ENCODE peak calls at places on chromosomes 16 and 17, in four cellular contexts. Z is K562, W is H1, X is GM12878. K is an unnamed sample.

GRCh38 chr17:44312396-44313104 is 4.1 kb downstream of the RUNDC3A start:
- DNase-seq in X (no peak), W (no peak), Z (no peak), K (no peak)

GRCh38 chr17:56112086-56112485 is 41.2 kb upstream of the ANKFN1 start:
- DNase-seq in Z (no peak), X (no peak), W (no peak), K (no peak)

GRCh38 chr16:50718761-50719400 is 23.0 kb upstream of the CYLD start:
- DNase-seq in Z (no peak), X (no peak), W (no peak), K (no peak)

GRCh38 chr16:5206331-5206990 is 108.9 kb upstream of the EEF2KMT start:
- DNase-seq in Z (no peak), W (no peak), X (no peak), K (no peak)

GRCh38 chr17:37361543-37361942 is 14.2 kb upstream of the C17orf78 start:
- DNase-seq in X (no peak), W (no peak), Z (no peak), K (no peak)

GRCh38 chr17:4585203-4585939 is 1.0 kb downstream of the SMTNL2 start:
- DNase-seq in W (peak; percentile 71), X (no peak), Z (no peak), K (peak; percentile 36)

GRCh38 chr16:10984509-10984908 is 40.1 kb downstream of the CLEC16A start:
- DNase-seq in W (no peak), Z (no peak), X (no peak), K (no peak)

GRCh38 chr16:67594956-67595355 is 32.6 kb downstream of the CTCF start:
- DNase-seq in X (no peak), W (no peak), Z (no peak), K (no peak)

GRCh38 chr17:14901376-14901775 is 363.8 kb downstream of the PMP22 start:
- DNase-seq in W (no peak), Z (no peak), X (no peak), K (no peak)

GRCh38 chr17:5282639-5283217 is 644 bp downstream of the RABEP1 start:
- DNase-seq in W (no peak), X (no peak), Z (peak; percentile 69), K (no peak)

GRCh38 chr17:28908640-28909098 is 5.8 kb upstream of the DHRS13 start:
- DNase-seq in W (no peak), X (no peak), Z (no peak), K (peak; percentile 86)

GRCh38 chr16:19105891-19106624 is 7.7 kb upstream of the ITPRIPL2 start:
- DNase-seq in W (no peak), Z (no peak), X (no peak), K (no peak)

GRCh38 chr16:14028207-14028606 is 42.9 kb upstream of the MRTFB start:
- DNase-seq in X (no peak), Z (no peak), W (no peak), K (no peak)

GRCh38 chr17:4477286-4477791 is 21.3 kb upstream of the SPNS2 start:
- DNase-seq in Z (no peak), X (no peak), W (no peak), K (no peak)

GRCh38 chr16:35629001-35629400 is 2169.6 kb downstream of the TP53TG3F start:
- DNase-seq in W (no peak), X (no peak), Z (no peak), K (no peak)

GRCh38 chr17:32916134-32916533 is 11.8 kb upstream of the TMEM98 start:
- DNase-seq in Z (no peak), W (no peak), X (no peak), K (no peak)

GRCh38 chr16:63613701-63614100 is 1508.2 kb downstream of the CDH11 start:
- DNase-seq in X (no peak), W (no peak), Z (no peak), K (peak; percentile 2)

GRCh38 chr16:81214745-81215166 is 23.7 kb upstream of the BCO1 start:
- DNase-seq in X (no peak), Z (peak; percentile 47), W (peak; percentile 62), K (peak; percentile 48)

GRCh38 chr16:30183961-30184429 is 593 bp downstream of the CORO1A start:
- DNase-seq in Z (no peak), X (peak; percentile 71), W (no peak), K (no peak)

GRCh38 chr16:53515259-53515658 is 12.2 kb upstream of the AKTIP start:
- DNase-seq in Z (no peak), W (no peak), X (no peak), K (no peak)

GRCh38 chr16:30186782-30187555 is 3.6 kb downstream of the CORO1A start:
- DNase-seq in W (peak; percentile 94), X (peak; percentile 36), Z (peak; percentile 67), K (peak; percentile 41)

GRCh38 chr17:44655983-44656700 is at the start of gene MEIOC:
- DNase-seq in Z (no peak), W (peak; percentile 84), X (no peak), K (no peak)

GRCh38 chr16:2860826-2861567 is 3.0 kb upstream of the PRSS22 start:
- DNase-seq in X (no peak), W (no peak), Z (peak; percentile 50), K (no peak)

GRCh38 chr17:51407576-51407975 is 147.2 kb downstream of the UTP18 start:
- DNase-seq in X (no peak), W (no peak), Z (no peak), K (no peak)

GRCh38 chr17:11642655-11643054 is 44.4 kb downstream of the DNAH9 start:
- DNase-seq in W (no peak), Z (no peak), X (no peak), K (no peak)

GRCh38 chr17:14904406-14904805 is 360.7 kb downstream of the PMP22 start:
- DNase-seq in W (no peak), Z (no peak), X (no peak), K (no peak)

GRCh38 chr16:23959069-23959800 is 123.5 kb downstream of the PRKCB start:
- DNase-seq in Z (no peak), W (no peak), X (no peak), K (no peak)

GRCh38 chr16:1105888-1106620 is 10.0 kb upstream of the C1QTNF8 start:
- DNase-seq in X (no peak), Z (peak; percentile 83), W (peak; percentile 91), K (peak; percentile 39)

GRCh38 chr17:50603340-50603739 is 31.3 kb upstream of the ABCC3 start:
- DNase-seq in X (no peak), Z (peak; percentile 66), W (no peak), K (peak; percentile 35)

GRCh38 chr17:35981908-35982330 is 622 bp upstream of the CCL16 start:
- DNase-seq in W (no peak), X (no peak), Z (no peak), K (peak; percentile 75)

GRCh38 chr16:84339316-84339715 is 29.0 kb upstream of the ATP2C2 start:
- DNase-seq in Z (no peak), W (no peak), X (no peak), K (no peak)

DNA sequence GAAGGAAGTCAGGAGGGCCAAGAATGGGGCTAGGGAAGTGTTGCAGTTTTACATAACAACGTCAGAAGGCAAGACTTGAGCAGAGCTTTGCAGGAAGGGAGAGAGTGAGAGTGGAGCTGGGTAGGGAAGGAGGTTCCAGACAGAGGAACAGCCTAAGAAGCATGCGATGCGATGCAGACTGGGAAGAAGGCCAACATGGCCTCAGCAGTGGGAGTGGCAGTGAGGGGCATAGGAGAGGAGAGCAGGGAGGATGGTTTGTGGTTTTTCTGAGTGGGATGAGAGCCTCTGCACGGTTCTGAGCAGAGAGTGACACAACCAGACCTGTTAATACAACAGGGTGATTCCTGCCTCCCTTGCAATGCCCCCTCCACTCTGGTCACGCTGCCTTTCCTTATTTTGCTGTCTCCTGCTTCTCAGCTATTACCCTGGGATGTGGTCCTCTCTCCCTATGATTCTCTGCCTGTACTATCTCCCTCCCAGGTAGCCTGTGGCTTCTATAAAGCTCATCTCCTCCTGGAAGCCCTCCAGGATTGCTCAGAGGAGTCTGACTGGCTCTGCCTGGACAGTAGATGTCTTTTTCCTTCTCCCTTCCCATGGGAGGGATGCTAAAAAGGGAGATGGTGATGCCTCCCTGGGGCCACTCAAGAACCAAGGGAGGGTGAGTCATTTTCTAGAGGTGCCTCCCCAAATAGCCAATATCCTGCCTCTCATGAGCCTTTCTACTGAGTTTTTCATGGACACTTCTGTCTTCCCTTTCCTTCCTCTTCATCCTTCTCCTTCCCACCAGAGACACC is 38.7 kb upstream of the NGFR start:
- DNase-seq in Z (no peak), W (no peak), X (no peak), K (no peak)
- TF ChIP-seq SIN3A in Z (no peak), W (no peak), X (no peak), K (no peak)

GRCh38 chr17:58694826-58695225 is 2.4 kb downstream of the RAD51C start:
- DNase-seq in X (no peak), W (no peak), Z (no peak), K (no peak)

GRCh38 chr17:58693208-58693607 is 806 bp downstream of the RAD51C start:
- DNase-seq in Z (no peak), X (no peak), W (no peak), K (no peak)

GRCh38 chr17:58693751-58694150 is 1.3 kb downstream of the RAD51C start:
- DNase-seq in Z (no peak), W (no peak), X (no peak), K (no peak)

GRCh38 chr17:58692239-58693055 is at the start of gene RAD51C:
- DNase-seq in W (peak; percentile 66), Z (peak; percentile 90), X (peak; percentile 67), K (peak; percentile 84)

GRCh38 chr17:58694302-58694701 is 1.9 kb downstream of the RAD51C start:
- DNase-seq in X (no peak), Z (no peak), W (no peak), K (no peak)
- TF ChIP-seq CBX5 in X (no peak), Z (no peak), W (no peak), K (no peak)

DNA sequence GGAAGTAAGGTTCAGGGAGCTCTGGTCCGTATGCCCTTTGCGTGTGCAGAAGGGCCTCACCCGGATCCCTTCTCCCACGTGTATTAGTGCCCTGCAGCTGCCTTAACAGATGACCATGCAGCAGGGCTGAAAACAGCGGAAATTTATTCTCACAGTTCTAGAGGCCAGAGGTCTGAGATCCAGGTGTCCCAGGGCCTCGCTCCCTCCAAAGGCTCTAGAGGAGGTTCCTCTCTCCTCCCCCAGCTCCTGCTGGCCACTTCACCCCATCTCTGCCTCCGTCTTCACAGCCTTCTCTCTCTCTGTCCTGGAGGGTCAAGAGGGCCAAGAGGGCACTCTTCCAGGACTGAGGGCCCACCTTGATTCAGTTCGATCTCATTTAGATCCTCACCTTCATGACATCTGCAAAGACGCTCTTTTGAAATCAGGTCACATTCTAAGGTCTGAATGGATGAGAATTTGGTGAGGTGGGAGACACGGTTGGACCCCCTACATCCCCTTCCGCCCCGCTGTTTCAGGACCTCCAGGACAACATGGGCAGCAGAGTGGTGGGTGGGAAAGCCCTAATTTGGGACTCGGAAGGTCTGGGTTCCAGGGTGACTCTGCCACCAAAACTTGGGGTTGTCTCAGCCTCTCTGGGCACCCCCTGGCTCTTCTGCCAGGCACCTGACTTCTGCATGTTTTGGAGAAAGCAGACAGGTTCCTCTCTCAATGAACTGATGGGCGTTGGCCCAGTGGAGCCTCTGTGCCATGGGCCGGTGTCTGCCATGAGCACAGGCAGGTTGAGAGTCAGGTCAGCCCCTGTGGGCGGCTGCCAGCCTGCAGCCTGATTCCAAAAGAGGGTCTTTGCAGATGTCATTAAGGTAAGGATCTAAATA is 361.2 kb downstream of the SEC14L1 start:
- DNase-seq in X (no peak), W (no peak), Z (no peak), K (no peak)
- TF ChIP-seq SIN3A in X (no peak), W (no peak), Z (no peak), K (no peak)

DNA sequence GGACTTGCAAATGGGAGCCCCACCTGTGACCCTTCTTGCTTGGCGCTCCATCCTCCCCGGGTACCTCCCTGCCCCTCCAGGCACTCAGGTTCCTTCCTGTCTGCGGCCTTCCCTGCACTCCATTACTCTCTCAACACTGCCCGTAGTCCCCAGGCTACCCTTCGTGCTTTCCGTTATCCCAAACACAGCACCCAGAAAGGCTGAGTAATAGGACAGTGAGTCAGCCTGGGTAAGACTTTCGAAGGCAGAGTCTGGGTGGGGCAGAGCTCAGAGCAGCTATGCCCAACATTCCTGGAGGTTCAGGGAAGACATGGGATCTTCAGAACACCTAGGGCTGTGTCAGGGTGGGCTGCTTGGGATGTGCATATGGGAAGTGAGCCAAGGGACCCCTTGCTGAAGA is 16.7 kb upstream of the C16orf74 start:
- DNase-seq in X (no peak), Z (no peak), W (no peak), K (no peak)
- TF ChIP-seq CBX5 in X (no peak), Z (no peak), W (no peak), K (no peak)